ENCODE peak calls at places on chromosome 11, in six cellular contexts. One of them, this sample, is unnamed.

GRCh38 chr11:59173080-59173963 is 1.4 kb downstream of the DTX4 start:
- DNase-seq in heart left ventricle: peak
- DNase-seq in GM12891: no peak
- DNase-seq in NB4: peak
- DNase-seq in H54: no peak
- DNase-seq in right lobe of liver: peak
- DNase-seq in this sample: no peak

GRCh38 chr11:93740802-93741093 is 547 bp downstream of the TAF1D start:
- DNase-seq in heart left ventricle: peak
- DNase-seq in GM12891: peak
- DNase-seq in NB4: peak
- DNase-seq in H54: no peak
- DNase-seq in right lobe of liver: peak
- DNase-seq in this sample: peak

GRCh38 chr11:125342281-125342980 is 153.6 kb downstream of the FEZ1 start:
- DNase-seq in heart left ventricle: no peak
- DNase-seq in GM12891: no peak
- DNase-seq in NB4: no peak
- DNase-seq in H54: no peak
- DNase-seq in right lobe of liver: no peak
- DNase-seq in this sample: no peak

GRCh38 chr11:132234878-132235277 is 864.5 kb downstream of the NTM start:
- DNase-seq in heart left ventricle: no peak
- DNase-seq in GM12891: no peak
- DNase-seq in NB4: no peak
- DNase-seq in H54: no peak
- DNase-seq in right lobe of liver: no peak
- DNase-seq in this sample: no peak

GRCh38 chr11:61480936-61481335 is 27.6 kb upstream of the LRRC10B start:
- DNase-seq in heart left ventricle: peak
- DNase-seq in GM12891: no peak
- DNase-seq in NB4: peak
- DNase-seq in H54: no peak
- DNase-seq in right lobe of liver: no peak
- DNase-seq in this sample: peak

GRCh38 chr11:38718049-38718448 is 2120.0 kb upstream of the RAG2 start:
- DNase-seq in heart left ventricle: no peak
- DNase-seq in GM12891: no peak
- DNase-seq in NB4: no peak
- DNase-seq in H54: no peak
- DNase-seq in right lobe of liver: no peak
- DNase-seq in this sample: no peak

GRCh38 chr11:83259559-83259958 is 26.6 kb downstream of the CCDC90B start:
- DNase-seq in heart left ventricle: no peak
- DNase-seq in GM12891: no peak
- DNase-seq in NB4: no peak
- DNase-seq in H54: no peak
- DNase-seq in right lobe of liver: no peak
- DNase-seq in this sample: no peak

GRCh38 chr11:60942970-60943565 is 8.9 kb downstream of the SLC15A3 start:
- DNase-seq in heart left ventricle: no peak
- DNase-seq in GM12891: no peak
- DNase-seq in NB4: no peak
- DNase-seq in H54: no peak
- DNase-seq in right lobe of liver: no peak
- DNase-seq in this sample: no peak

GRCh38 chr11:83610996-83611395 is 324.8 kb upstream of the CCDC90B start:
- DNase-seq in heart left ventricle: no peak
- DNase-seq in GM12891: no peak
- DNase-seq in NB4: no peak
- DNase-seq in H54: no peak
- DNase-seq in right lobe of liver: no peak
- DNase-seq in this sample: no peak

GRCh38 chr11:90250970-90251369 is 28.1 kb upstream of the CHORDC1 start:
- DNase-seq in heart left ventricle: no peak
- DNase-seq in GM12891: no peak
- DNase-seq in NB4: peak
- DNase-seq in H54: no peak
- DNase-seq in right lobe of liver: no peak
- DNase-seq in this sample: peak

GRCh38 chr11:106422585-106422984 is 345.1 kb downstream of the AASDHPPT start:
- DNase-seq in heart left ventricle: no peak
- DNase-seq in GM12891: no peak
- DNase-seq in NB4: no peak
- DNase-seq in H54: no peak
- DNase-seq in right lobe of liver: no peak
- DNase-seq in this sample: no peak

GRCh38 chr11:1888347-1888753 is 3.3 kb downstream of the PRR33 start:
- DNase-seq in heart left ventricle: no peak
- DNase-seq in GM12891: no peak
- DNase-seq in NB4: no peak
- DNase-seq in H54: no peak
- DNase-seq in right lobe of liver: no peak
- DNase-seq in this sample: no peak

GRCh38 chr11:96464695-96465307 is 75.0 kb downstream of the JRKL start:
- DNase-seq in heart left ventricle: no peak
- DNase-seq in GM12891: peak
- DNase-seq in NB4: peak
- DNase-seq in H54: peak
- DNase-seq in right lobe of liver: no peak
- DNase-seq in this sample: peak

GRCh38 chr11:117143871-117144476 is at the start of gene PAFAH1B2:
- DNase-seq in heart left ventricle: peak
- DNase-seq in GM12891: peak
- DNase-seq in NB4: peak
- DNase-seq in H54: peak
- DNase-seq in right lobe of liver: peak
- DNase-seq in this sample: peak
- TF ChIP-seq POLR2A in heart left ventricle: no peak
- TF ChIP-seq POLR2A in GM12891: peak
- TF ChIP-seq POLR2A in NB4: peak
- TF ChIP-seq POLR2A in H54: peak
- TF ChIP-seq POLR2A in right lobe of liver: peak
- TF ChIP-seq POLR2A in this sample: peak

DNA sequence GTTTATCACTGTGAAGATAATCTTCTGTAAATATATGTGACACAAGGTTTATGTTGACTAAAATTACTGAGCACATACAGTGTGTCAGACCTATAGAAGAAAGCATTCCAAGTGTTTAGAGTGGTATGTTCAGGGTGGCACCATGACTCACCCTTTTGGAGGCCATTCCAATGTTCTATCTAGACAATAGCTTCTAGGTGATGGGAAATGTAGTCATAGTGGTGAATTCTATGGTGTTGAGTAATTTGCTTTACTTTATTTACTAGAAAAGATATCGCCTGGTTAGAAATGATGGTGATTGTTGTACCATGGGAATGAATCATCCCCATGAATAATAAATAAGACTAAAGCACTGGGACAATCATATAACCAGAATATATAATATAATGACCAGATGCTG is 72.9 kb upstream of the OR4C15 start:
- DNase-seq in heart left ventricle: no peak
- DNase-seq in GM12891: no peak
- DNase-seq in NB4: no peak
- DNase-seq in H54: no peak
- DNase-seq in right lobe of liver: no peak
- DNase-seq in this sample: no peak
- TF ChIP-seq POLR2A in heart left ventricle: no peak
- TF ChIP-seq POLR2A in GM12891: no peak
- TF ChIP-seq POLR2A in NB4: no peak
- TF ChIP-seq POLR2A in H54: no peak
- TF ChIP-seq POLR2A in right lobe of liver: no peak
- TF ChIP-seq POLR2A in this sample: no peak

GRCh38 chr11:592501-592900 is 16.2 kb downstream of the PHRF1 start:
- DNase-seq in heart left ventricle: no peak
- DNase-seq in GM12891: no peak
- DNase-seq in NB4: no peak
- DNase-seq in H54: no peak
- DNase-seq in right lobe of liver: no peak
- DNase-seq in this sample: no peak
- TF ChIP-seq POLR2A in heart left ventricle: no peak
- TF ChIP-seq POLR2A in GM12891: no peak
- TF ChIP-seq POLR2A in NB4: no peak
- TF ChIP-seq POLR2A in H54: no peak
- TF ChIP-seq POLR2A in right lobe of liver: no peak
- TF ChIP-seq POLR2A in this sample: no peak

GRCh38 chr11:68146704-68147474 is 25.7 kb upstream of the CHKA start:
- DNase-seq in heart left ventricle: peak
- DNase-seq in GM12891: no peak
- DNase-seq in NB4: no peak
- DNase-seq in H54: peak
- DNase-seq in right lobe of liver: peak
- DNase-seq in this sample: peak
- TF ChIP-seq POLR2A in heart left ventricle: no peak
- TF ChIP-seq POLR2A in GM12891: no peak
- TF ChIP-seq POLR2A in NB4: no peak
- TF ChIP-seq POLR2A in H54: no peak
- TF ChIP-seq POLR2A in right lobe of liver: peak
- TF ChIP-seq POLR2A in this sample: peak

DNA sequence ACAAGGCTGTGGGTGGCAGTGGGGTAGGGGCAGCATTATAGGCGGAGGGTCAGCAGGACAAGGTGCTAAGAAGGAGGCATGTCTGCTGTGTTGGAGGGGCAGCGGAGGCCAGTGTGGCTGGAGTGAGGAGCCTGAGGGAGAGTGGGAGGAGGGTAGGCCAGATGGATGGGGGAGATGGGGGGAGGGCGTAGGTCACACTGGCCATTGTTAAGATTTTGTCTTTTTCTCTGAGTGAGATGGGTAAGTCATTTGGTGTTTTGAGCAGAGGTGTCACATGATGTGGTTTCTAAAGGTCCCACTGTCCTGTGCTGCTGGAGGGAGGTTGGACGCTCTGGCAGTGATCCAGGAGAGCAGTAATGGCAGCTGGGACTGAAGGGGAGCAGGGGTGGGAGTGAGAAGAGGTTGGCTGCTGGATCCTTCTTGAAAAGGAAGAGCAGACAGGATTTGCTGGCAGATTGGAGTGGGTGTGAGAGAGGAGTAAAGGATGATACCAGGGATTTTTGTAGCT is 9.8 kb downstream of the PPP6R3 start:
- DNase-seq in heart left ventricle: peak
- DNase-seq in GM12891: no peak
- DNase-seq in NB4: no peak
- DNase-seq in H54: no peak
- DNase-seq in right lobe of liver: no peak
- DNase-seq in this sample: no peak
- TF ChIP-seq POLR2A in heart left ventricle: no peak
- TF ChIP-seq POLR2A in GM12891: no peak
- TF ChIP-seq POLR2A in NB4: no peak
- TF ChIP-seq POLR2A in H54: no peak
- TF ChIP-seq POLR2A in right lobe of liver: no peak
- TF ChIP-seq POLR2A in this sample: no peak